ENCODE peak calls at places on chromosomes 2 and 18, in ten cellular contexts. P, R, J, O, H, I, T, G, V and X are unnamed samples.

GRCh38 chr2:98676742-98677141 is 54.2 kb downstream of the MGAT4A start:
- DNase-seq in I (no peak), P (no peak), G (no peak), O (no peak), V (no peak), T (no peak), H (no peak), R (no peak), J (no peak), X (no peak)

GRCh38 chr2:88654714-88655113 is 27.4 kb upstream of the EIF2AK3 start:
- DNase-seq in V (no peak), O (no peak), T (no peak), J (no peak), H (no peak), I (no peak), P (no peak), R (peak), G (no peak), X (no peak)

GRCh38 chr18:31100598-31101147 is 1.5 kb downstream of the DSC2 start:
- DNase-seq in R (peak), T (no peak), P (peak), I (no peak), H (no peak), V (no peak), O (no peak), G (no peak), J (no peak), X (peak)

GRCh38 chr2:174699993-174700766 is 64.1 kb downstream of the CHRNA1 start:
- DNase-seq in I (no peak), P (no peak), H (no peak), O (no peak), V (peak), R (peak), T (no peak), G (no peak), J (no peak), X (no peak)

GRCh38 chr2:14524041-14524802 is 108.3 kb upstream of the LRATD1 start:
- DNase-seq in H (no peak), P (no peak), T (no peak), J (no peak), O (no peak), V (no peak), G (no peak), I (no peak), R (peak), X (no peak)

GRCh38 chr2:74045454-74045853 is 60.7 kb downstream of the TET3 start:
- DNase-seq in V (no peak), G (no peak), I (no peak), O (no peak), T (no peak), J (no peak), P (no peak), R (peak), H (no peak), X (no peak)

GRCh38 chr2:135745545-135745944 is 3.9 kb downstream of the UBXN4 start:
- DNase-seq in H (no peak), R (peak), T (no peak), V (no peak), O (no peak), J (no peak), I (no peak), G (no peak), P (no peak), X (no peak)

GRCh38 chr18:9615973-9616559 is 1.7 kb upstream of the PPP4R1 start:
- DNase-seq in G (no peak), H (no peak), J (no peak), R (no peak), T (no peak), O (no peak), P (no peak), I (no peak), V (no peak), X (no peak)

GRCh38 chr2:22442051-22442450 is 942.9 kb upstream of the KLHL29 start:
- DNase-seq in P (no peak), I (no peak), R (no peak), T (no peak), H (no peak), G (no peak), V (no peak), O (no peak), J (no peak), X (no peak)

GRCh38 chr2:217935245-217935879 is 67.4 kb downstream of the TNS1 start:
- DNase-seq in P (peak), V (no peak), I (no peak), G (no peak), J (no peak), H (peak), R (peak), T (no peak), O (no peak), X (no peak)

GRCh38 chr2:157158111-157158510 is 99.4 kb upstream of the GALNT5 start:
- DNase-seq in I (no peak), P (no peak), O (no peak), V (no peak), G (peak), J (no peak), R (peak), H (no peak), T (no peak), X (no peak)

GRCh38 chr2:197555467-197555866 is 39.6 kb downstream of the MOB4 start:
- DNase-seq in J (no peak), V (no peak), G (no peak), P (no peak), I (no peak), T (no peak), R (no peak), O (no peak), H (no peak), X (no peak)

GRCh38 chr2:218074031-218074430 is 5.0 kb downstream of the RUFY4 start:
- DNase-seq in T (no peak), P (peak), V (peak), G (no peak), R (peak), O (no peak), J (no peak), I (no peak), H (no peak), X (no peak)

GRCh38 chr2:56184500-56184996 is 758 bp downstream of the CCDC85A start:
- DNase-seq in O (no peak), G (no peak), V (peak), R (no peak), J (no peak), P (peak), I (no peak), T (no peak), H (peak), X (no peak)

GRCh38 chr2:190357596-190357995 is 14.2 kb downstream of the INPP1 start:
- DNase-seq in H (no peak), J (no peak), I (no peak), O (no peak), G (no peak), P (no peak), R (no peak), T (no peak), V (no peak), X (no peak)